ENCODE peak calls at places on chromosome 4, in five cellular contexts. One of them, this sample, is unnamed.

GRCh38 chr4:181548873-181549541 is 694.2 kb upstream of the TENM3 start:
- DNase-seq in H1: no peak
- DNase-seq in prostate gland: no peak
- DNase-seq in K562: no peak
- DNase-seq in adrenal gland: peak; percentile 22
- DNase-seq in this sample: no peak

GRCh38 chr4:112058433-112058832 is 86.8 kb upstream of the FAM241A start:
- DNase-seq in H1: no peak
- DNase-seq in prostate gland: no peak
- DNase-seq in K562: no peak
- DNase-seq in adrenal gland: no peak
- DNase-seq in this sample: no peak

GRCh38 chr4:38965866-38966265 is 66.3 kb downstream of the TMEM156 start:
- DNase-seq in H1: no peak
- DNase-seq in prostate gland: no peak
- DNase-seq in K562: no peak
- DNase-seq in adrenal gland: no peak
- DNase-seq in this sample: no peak

GRCh38 chr4:112327950-112328349 is 30.8 kb downstream of the ALPK1 start:
- DNase-seq in H1: no peak
- DNase-seq in prostate gland: no peak
- DNase-seq in K562: peak; percentile 8
- DNase-seq in adrenal gland: no peak
- DNase-seq in this sample: no peak

GRCh38 chr4:139243448-139244365 is 36.3 kb downstream of the MGARP start:
- DNase-seq in H1: no peak
- DNase-seq in prostate gland: peak; percentile 36
- DNase-seq in K562: no peak
- DNase-seq in adrenal gland: peak; percentile 74
- DNase-seq in this sample: no peak

GRCh38 chr4:151344948-151345347 is 19.5 kb upstream of the SH3D19 start:
- DNase-seq in H1: no peak
- DNase-seq in prostate gland: no peak
- DNase-seq in K562: no peak
- DNase-seq in adrenal gland: no peak
- DNase-seq in this sample: no peak

GRCh38 chr4:17283832-17284231 is 228.1 kb downstream of the QDPR start:
- DNase-seq in H1: no peak
- DNase-seq in prostate gland: no peak
- DNase-seq in K562: no peak
- DNase-seq in adrenal gland: no peak
- DNase-seq in this sample: no peak

GRCh38 chr4:146379744-146380143 is 142.0 kb downstream of the SLC10A7 start:
- DNase-seq in H1: no peak
- DNase-seq in prostate gland: no peak
- DNase-seq in K562: no peak
- DNase-seq in adrenal gland: no peak
- DNase-seq in this sample: no peak

GRCh38 chr4:38667005-38667771 is 3.2 kb downstream of the KLF3 start:
- DNase-seq in H1: peak; percentile 59
- DNase-seq in prostate gland: peak; percentile 88
- DNase-seq in K562: peak; percentile 71
- DNase-seq in adrenal gland: peak; percentile 94
- DNase-seq in this sample: peak; percentile 30

DNA sequence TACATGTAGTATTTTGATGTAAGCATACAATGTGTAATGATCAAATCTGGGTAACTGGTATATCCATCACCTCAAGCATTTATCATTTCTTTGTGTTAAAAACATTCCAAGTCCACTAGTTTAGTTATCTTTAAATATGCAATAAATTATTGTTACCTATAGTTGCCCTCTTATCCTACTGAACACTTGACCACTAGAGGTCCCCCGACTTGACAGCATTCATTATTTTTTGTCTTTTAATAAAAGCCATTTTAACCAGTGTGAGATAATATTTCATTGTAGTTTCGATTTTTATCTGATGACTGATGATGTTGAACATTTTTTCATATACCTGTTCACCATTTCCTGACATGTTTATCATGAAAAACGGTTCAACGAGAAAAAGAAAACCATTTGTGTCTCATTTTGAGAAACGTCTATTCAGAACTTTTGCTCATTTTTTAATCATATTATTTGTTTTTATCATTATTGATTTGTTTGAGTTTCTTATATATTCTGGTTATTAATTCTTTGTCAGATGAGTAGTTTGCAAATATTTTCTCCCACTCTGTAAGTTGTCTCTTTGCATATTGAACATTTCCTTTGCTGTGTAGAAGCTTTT is 199.0 kb upstream of the CXXC4 start:
- DNase-seq in H1: no peak
- DNase-seq in prostate gland: no peak
- DNase-seq in K562: no peak
- DNase-seq in adrenal gland: no peak
- DNase-seq in this sample: no peak
- TF ChIP-seq CTCF in H1: no peak
- TF ChIP-seq CTCF in prostate gland: no peak
- TF ChIP-seq CTCF in K562: peak; percentile 16
- TF ChIP-seq CTCF in adrenal gland: peak; percentile 60
- TF ChIP-seq CTCF in this sample: peak; percentile 29

GRCh38 chr4:86593726-86594558 is at the start of gene PTPN13:
- DNase-seq in H1: peak; percentile 99
- DNase-seq in prostate gland: peak; percentile 99
- DNase-seq in K562: peak; percentile 76
- DNase-seq in adrenal gland: peak; percentile 100
- DNase-seq in this sample: peak; percentile 45
- TF ChIP-seq POLR2A in H1: peak; percentile 92
- TF ChIP-seq POLR2A in prostate gland: peak; percentile 96
- TF ChIP-seq POLR2A in K562: no peak
- TF ChIP-seq POLR2A in adrenal gland: peak; percentile 91
- TF ChIP-seq POLR2A in this sample: no peak

DNA sequence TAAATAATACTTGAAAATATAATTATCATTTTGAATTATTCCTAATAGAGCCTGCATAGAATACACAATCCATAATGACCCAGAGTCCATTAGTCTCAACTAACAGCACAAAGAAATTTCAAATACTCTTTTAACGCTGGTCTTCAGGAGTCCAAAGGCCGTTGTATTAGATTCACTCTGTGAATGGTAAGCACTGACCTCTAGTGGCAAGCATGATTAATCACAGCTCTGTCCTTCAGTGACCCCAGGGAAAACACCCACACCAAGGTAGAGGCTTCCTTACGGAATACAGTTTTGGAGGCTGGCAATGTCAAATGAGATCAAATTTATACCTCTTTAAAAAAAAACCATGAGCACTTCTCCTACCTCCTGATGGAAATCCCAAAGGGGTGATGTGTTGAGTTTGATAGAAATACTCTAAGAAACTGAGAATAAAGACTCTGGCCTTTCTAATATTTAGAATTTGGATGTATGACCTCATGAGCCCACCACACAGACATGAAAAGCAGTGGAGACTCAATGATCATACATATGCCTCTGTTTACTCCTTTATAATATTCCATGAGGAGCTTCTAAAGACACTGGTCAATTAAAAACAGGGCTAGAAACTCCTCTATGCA is 147.2 kb upstream of the DKK2 start:
- DNase-seq in H1: no peak
- DNase-seq in prostate gland: peak; percentile 6
- DNase-seq in K562: peak; percentile 50
- DNase-seq in adrenal gland: peak; percentile 38
- DNase-seq in this sample: no peak
- TF ChIP-seq CTCF in H1: peak; percentile 1
- TF ChIP-seq CTCF in prostate gland: peak; percentile 63
- TF ChIP-seq CTCF in K562: peak; percentile 54
- TF ChIP-seq CTCF in adrenal gland: peak; percentile 74
- TF ChIP-seq CTCF in this sample: peak; percentile 62

GRCh38 chr4:42543126-42543525 is 113.8 kb downstream of the ATP8A1 start:
- DNase-seq in H1: no peak
- DNase-seq in prostate gland: no peak
- DNase-seq in K562: no peak
- DNase-seq in adrenal gland: no peak
- DNase-seq in this sample: no peak

GRCh38 chr4:42541647-42542046 is 115.3 kb downstream of the ATP8A1 start:
- DNase-seq in H1: no peak
- DNase-seq in prostate gland: no peak
- DNase-seq in K562: no peak
- DNase-seq in adrenal gland: no peak
- DNase-seq in this sample: no peak
- TF ChIP-seq POLR2A in H1: no peak
- TF ChIP-seq POLR2A in prostate gland: no peak
- TF ChIP-seq POLR2A in K562: no peak
- TF ChIP-seq POLR2A in adrenal gland: no peak
- TF ChIP-seq POLR2A in this sample: no peak

DNA sequence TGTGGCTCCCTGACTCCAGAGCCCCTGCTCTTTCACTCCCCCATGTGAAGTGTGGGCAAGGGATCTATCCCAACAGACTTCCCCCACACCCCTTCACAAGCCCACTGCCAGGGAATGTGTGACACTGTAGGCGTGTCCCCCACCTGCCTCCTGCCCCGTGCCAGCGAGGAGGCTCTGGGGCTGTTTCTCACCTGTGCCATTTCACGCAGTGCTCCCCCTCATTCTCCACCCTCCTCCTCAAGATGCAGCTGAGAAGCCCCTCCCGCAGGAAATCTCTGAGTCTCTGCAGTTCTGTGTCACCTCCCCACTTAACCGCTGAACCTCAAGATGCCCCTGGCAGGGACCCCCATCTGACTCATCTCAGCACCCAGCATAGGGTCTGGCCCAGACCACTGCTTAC is 5.4 kb downstream of the MAN2B2 start:
- DNase-seq in H1: no peak
- DNase-seq in prostate gland: no peak
- DNase-seq in K562: no peak
- DNase-seq in adrenal gland: no peak
- DNase-seq in this sample: no peak
- TF ChIP-seq CTCF in H1: no peak
- TF ChIP-seq CTCF in prostate gland: no peak
- TF ChIP-seq CTCF in K562: no peak
- TF ChIP-seq CTCF in adrenal gland: no peak
- TF ChIP-seq CTCF in this sample: no peak

GRCh38 chr4:85474818-85475630 is at the start of gene ARHGAP24:
- DNase-seq in H1: peak; percentile 82
- DNase-seq in prostate gland: peak; percentile 81
- DNase-seq in K562: peak; percentile 11
- DNase-seq in adrenal gland: peak; percentile 84
- DNase-seq in this sample: peak; percentile 33
- TF ChIP-seq POLR2A in H1: no peak
- TF ChIP-seq POLR2A in prostate gland: no peak
- TF ChIP-seq POLR2A in K562: no peak
- TF ChIP-seq POLR2A in adrenal gland: no peak
- TF ChIP-seq POLR2A in this sample: peak; percentile 53

DNA sequence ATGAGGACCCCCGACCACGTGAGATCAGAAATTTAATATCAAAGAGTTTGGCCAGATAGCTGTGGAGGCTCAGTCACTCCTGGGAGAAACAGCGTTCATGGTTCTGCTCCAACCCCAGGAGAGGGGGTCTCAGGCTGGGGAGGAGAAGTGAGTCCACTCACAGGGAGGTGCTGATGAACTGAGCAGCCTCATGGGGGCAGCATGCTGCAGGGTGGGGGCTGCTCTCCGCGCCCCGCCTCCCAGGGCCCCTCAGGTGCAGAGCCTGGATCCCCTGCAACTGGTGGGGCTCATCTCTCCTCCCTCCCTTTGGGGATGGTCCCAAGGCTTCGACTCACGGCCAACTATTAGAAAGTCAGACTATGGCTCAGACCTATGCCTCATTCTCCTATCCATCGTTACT is 26.6 kb upstream of the C4orf50 start:
- DNase-seq in H1: peak; percentile 68
- DNase-seq in prostate gland: no peak
- DNase-seq in K562: peak; percentile 50
- DNase-seq in adrenal gland: no peak
- DNase-seq in this sample: no peak
- TF ChIP-seq CTCF in H1: no peak
- TF ChIP-seq CTCF in prostate gland: no peak
- TF ChIP-seq CTCF in K562: peak; percentile 29
- TF ChIP-seq CTCF in adrenal gland: no peak
- TF ChIP-seq CTCF in this sample: no peak

GRCh38 chr4:2792711-2793577 is at the start of gene SH3BP2:
- DNase-seq in H1: peak; percentile 87
- DNase-seq in prostate gland: no peak
- DNase-seq in K562: peak; percentile 97
- DNase-seq in adrenal gland: peak; percentile 72
- DNase-seq in this sample: no peak
- TF ChIP-seq POLR2A in H1: no peak
- TF ChIP-seq POLR2A in prostate gland: peak; percentile 46
- TF ChIP-seq POLR2A in K562: no peak
- TF ChIP-seq POLR2A in adrenal gland: no peak
- TF ChIP-seq POLR2A in this sample: no peak

GRCh38 chr4:150255610-150256580 is 177.7 kb downstream of the DCLK2 start:
- DNase-seq in H1: no peak
- DNase-seq in prostate gland: no peak
- DNase-seq in K562: no peak
- DNase-seq in adrenal gland: no peak
- DNase-seq in this sample: no peak

GRCh38 chr4:150258569-150258968 is 180.3 kb downstream of the DCLK2 start:
- DNase-seq in H1: no peak
- DNase-seq in prostate gland: no peak
- DNase-seq in K562: no peak
- DNase-seq in adrenal gland: no peak
- DNase-seq in this sample: no peak

GRCh38 chr4:150257338-150257737 is 179.1 kb downstream of the DCLK2 start:
- DNase-seq in H1: no peak
- DNase-seq in prostate gland: no peak
- DNase-seq in K562: no peak
- DNase-seq in adrenal gland: no peak
- DNase-seq in this sample: no peak

GRCh38 chr4:150253965-150254364 is 175.7 kb downstream of the DCLK2 start:
- DNase-seq in H1: no peak
- DNase-seq in prostate gland: no peak
- DNase-seq in K562: no peak
- DNase-seq in adrenal gland: no peak
- DNase-seq in this sample: no peak

GRCh38 chr4:150256841-150257273 is 178.6 kb downstream of the DCLK2 start:
- DNase-seq in H1: peak; percentile 69
- DNase-seq in prostate gland: no peak
- DNase-seq in K562: no peak
- DNase-seq in adrenal gland: no peak
- DNase-seq in this sample: no peak
- TF ChIP-seq CTCF in H1: no peak
- TF ChIP-seq CTCF in prostate gland: no peak
- TF ChIP-seq CTCF in K562: no peak
- TF ChIP-seq CTCF in adrenal gland: no peak
- TF ChIP-seq CTCF in this sample: no peak